ENCODE peak calls at places on chromosomes 1 and 21, in six cellular contexts. B, K, L, J, Y and I are unnamed samples.

GRCh38 chr1:205972491-205973168 is 29.4 kb upstream of the SLC26A9 start:
- DNase-seq in Y (no peak), K (no peak), L (no peak), B (no peak), J (no peak), I (no peak)

GRCh38 chr1:20373764-20374163 is 83.1 kb downstream of the VWA5B1 start:
- DNase-seq in K (no peak), Y (no peak), J (no peak), L (no peak), B (no peak), I (no peak)

GRCh38 chr1:40393173-40393572 is 19.6 kb downstream of the SMAP2 start:
- DNase-seq in B (no peak), L (no peak), K (no peak), Y (no peak), J (no peak), I (no peak)

GRCh38 chr1:36137776-36138175 is 11.5 kb downstream of the TRAPPC3 start:
- DNase-seq in B (no peak), L (no peak), J (no peak), Y (no peak), K (no peak), I (no peak)

GRCh38 chr1:187313115-187313514 is 484.4 kb downstream of the PLA2G4A start:
- DNase-seq in J (no peak), B (no peak), Y (no peak), L (no peak), K (no peak), I (no peak)

GRCh38 chr1:71828431-71829012 is 453.8 kb downstream of the NEGR1 start:
- DNase-seq in Y (no peak), J (no peak), B (no peak), L (no peak), K (no peak), I (no peak)

GRCh38 chr21:29080454-29080930 is 7.0 kb upstream of the CCT8 start:
- DNase-seq in K (no peak), J (no peak), L (no peak), B (no peak), Y (no peak), I (no peak)

GRCh38 chr1:167454929-167455785 is 63.2 kb downstream of the CD247 start:
- DNase-seq in B (no peak), L (no peak), Y (peak; percentile 12), K (peak; percentile 59), J (peak; percentile 41), I (no peak)

GRCh38 chr1:8002329-8003320 is 23.5 kb downstream of the ERRFI1 start:
- DNase-seq in Y (peak; percentile 46), B (no peak), L (no peak), K (no peak), J (no peak), I (no peak)

GRCh38 chr1:217953330-217953729 is 322.2 kb downstream of the SPATA17 start:
- DNase-seq in L (no peak), K (no peak), J (no peak), Y (no peak), B (no peak), I (no peak)

GRCh38 chr1:223022641-223023473 is 120.2 kb downstream of the TLR5 start:
- DNase-seq in J (no peak), Y (no peak), B (no peak), L (no peak), K (no peak), I (no peak)

GRCh38 chr1:66251521-66251920 is 282.4 kb upstream of the SGIP1 start:
- DNase-seq in B (no peak), L (no peak), K (no peak), J (no peak), Y (peak; percentile 45), I (no peak)

GRCh38 chr1:163701783-163702182 is 380.0 kb downstream of the NUF2 start:
- DNase-seq in J (no peak), Y (no peak), B (no peak), L (no peak), K (no peak), I (no peak)
- TF ChIP-seq CTCF in J (no peak), Y (no peak), B (no peak), L (no peak), K (no peak), I (no peak)

GRCh38 chr21:36479415-36480402 is at the start of gene CLDN14:
- DNase-seq in Y (peak; percentile 19), K (no peak), L (no peak), J (no peak), B (no peak), I (no peak)
- H3K4me3 ChIP-seq in Y (no peak within 1 kb of the TSS), K (no peak within 1 kb of the TSS), L (no peak within 1 kb of the TSS), J (no peak within 1 kb of the TSS), B (no peak within 1 kb of the TSS), I (no peak within 1 kb of the TSS)

GRCh38 chr1:38026592-38027200 is 14.2 kb downstream of the UTP11 start:
- DNase-seq in K (peak; percentile 56), Y (peak; percentile 56), B (no peak), J (no peak), L (peak; percentile 70), I (no peak)
- TF ChIP-seq CTCF in K (peak; percentile 60), Y (peak; percentile 73), B (peak; percentile 78), J (no peak), L (peak; percentile 82), I (peak; percentile 76)

DNA sequence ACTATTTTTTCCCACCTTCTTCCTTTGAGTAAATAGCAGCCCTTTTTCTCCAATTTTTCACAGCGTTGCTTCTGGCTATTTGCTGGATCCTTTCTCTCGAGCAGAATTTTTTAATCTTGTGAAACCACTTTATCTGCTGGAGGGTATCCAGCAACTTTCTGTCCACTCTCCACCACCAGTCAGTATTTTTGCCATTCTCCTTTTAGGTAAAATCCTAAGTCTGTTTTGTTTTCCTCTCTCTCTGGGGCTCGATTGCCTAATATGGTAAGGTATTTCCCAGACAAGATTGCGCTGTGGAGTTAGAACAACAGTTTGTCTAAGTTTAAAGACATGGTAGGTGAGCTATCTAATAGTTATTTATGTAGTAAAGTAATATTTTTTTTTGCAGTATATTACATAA is 156.9 kb downstream of the PPP1R12B start:
- DNase-seq in J (peak; percentile 77), L (peak; percentile 83), Y (peak; percentile 78), B (peak; percentile 75), K (no peak), I (no peak)
- H3K4me3 ChIP-seq in J (peak overlapping the region; percentile 11), L (no peak overlapping the region), Y (no peak overlapping the region), B (no peak overlapping the region), K (no peak overlapping the region), I (no peak overlapping the region)

GRCh38 chr1:164768619-164769018 is 209.6 kb downstream of the PBX1 start:
- DNase-seq in B (no peak), K (no peak), J (peak; percentile 12), L (no peak), Y (no peak), I (no peak)
- TF ChIP-seq CTCF in B (no peak), K (no peak), J (no peak), L (no peak), Y (no peak), I (no peak)

GRCh38 chr1:201686709-201687455 is 142.1 kb upstream of the IPO9 start:
- DNase-seq in L (no peak), K (peak; percentile 33), J (no peak), Y (no peak), B (no peak), I (no peak)
- H3K4me3 ChIP-seq in L (no peak overlapping the region), K (no peak overlapping the region), J (no peak overlapping the region), Y (no peak overlapping the region), B (no peak overlapping the region), I (no peak overlapping the region)